ENCODE peak calls at places on chromosomes 1 and 21, in four cellular contexts. L is K562, I is HepG2, M is GM12878. Z is an unnamed sample.

GRCh38 chr21:44492572-44493385 is 37.5 kb downstream of the LRRC3 start:
- DNase-seq in L (no peak), I (no peak), M (no peak), Z (no peak)

GRCh38 chr1:89276690-89277089 is 4.0 kb upstream of the GBP5 start:
- DNase-seq in M (no peak), I (no peak), L (no peak), Z (peak)

GRCh38 chr1:65939636-65940035 is 146.9 kb downstream of the PDE4B start:
- DNase-seq in M (no peak), I (no peak), L (no peak), Z (no peak)

GRCh38 chr1:115317101-115318012 is 20.7 kb downstream of the NGF start:
- DNase-seq in L (no peak), M (no peak), I (no peak), Z (no peak)

GRCh38 chr1:61626820-61627219 is 98.1 kb downstream of the TM2D1 start:
- DNase-seq in L (no peak), I (no peak), M (no peak), Z (no peak)

GRCh38 chr1:23651069-23651808 is 40.4 kb upstream of the RPL11 start:
- DNase-seq in I (no peak), L (peak), M (no peak), Z (peak)

GRCh38 chr1:18452550-18452949 is 28.2 kb upstream of the KLHDC7A start:
- DNase-seq in L (peak), M (peak), I (peak), Z (peak)

GRCh38 chr1:32742956-32743355 is 40.4 kb upstream of the SYNC start:
- DNase-seq in M (no peak), I (no peak), L (peak), Z (no peak)

GRCh38 chr1:174286042-174286441 is 126.7 kb downstream of the RABGAP1L start:
- DNase-seq in I (no peak), M (no peak), L (no peak), Z (no peak)

GRCh38 chr1:174289644-174290310 is 130.5 kb downstream of the RABGAP1L start:
- DNase-seq in L (no peak), I (no peak), M (no peak), Z (no peak)

GRCh38 chr1:174284052-174284451 is 124.7 kb downstream of the RABGAP1L start:
- DNase-seq in L (no peak), M (no peak), I (no peak), Z (no peak)
- TF ChIP-seq MAX in L (no peak), M (no peak), I (no peak), Z (no peak)

GRCh38 chr1:154453577-154454352 is 48.3 kb upstream of the TDRD10 start:
- DNase-seq in L (no peak), I (peak), M (no peak), Z (no peak)
- TF ChIP-seq HDAC2 in L (no peak), I (no peak), M (no peak), Z (no peak)

GRCh38 chr1:230072296-230072695 is 5.3 kb downstream of the GALNT2 start:
- DNase-seq in I (no peak), M (no peak), L (no peak), Z (no peak)

GRCh38 chr1:230074270-230074669 is 7.2 kb downstream of the GALNT2 start:
- DNase-seq in M (no peak), L (no peak), I (no peak), Z (no peak)

GRCh38 chr1:230074762-230075161 is 7.7 kb downstream of the GALNT2 start:
- DNase-seq in L (no peak), M (no peak), I (no peak), Z (no peak)

GRCh38 chr1:230072866-230073265 is 5.8 kb downstream of the GALNT2 start:
- DNase-seq in M (no peak), L (no peak), I (no peak), Z (no peak)

DNA sequence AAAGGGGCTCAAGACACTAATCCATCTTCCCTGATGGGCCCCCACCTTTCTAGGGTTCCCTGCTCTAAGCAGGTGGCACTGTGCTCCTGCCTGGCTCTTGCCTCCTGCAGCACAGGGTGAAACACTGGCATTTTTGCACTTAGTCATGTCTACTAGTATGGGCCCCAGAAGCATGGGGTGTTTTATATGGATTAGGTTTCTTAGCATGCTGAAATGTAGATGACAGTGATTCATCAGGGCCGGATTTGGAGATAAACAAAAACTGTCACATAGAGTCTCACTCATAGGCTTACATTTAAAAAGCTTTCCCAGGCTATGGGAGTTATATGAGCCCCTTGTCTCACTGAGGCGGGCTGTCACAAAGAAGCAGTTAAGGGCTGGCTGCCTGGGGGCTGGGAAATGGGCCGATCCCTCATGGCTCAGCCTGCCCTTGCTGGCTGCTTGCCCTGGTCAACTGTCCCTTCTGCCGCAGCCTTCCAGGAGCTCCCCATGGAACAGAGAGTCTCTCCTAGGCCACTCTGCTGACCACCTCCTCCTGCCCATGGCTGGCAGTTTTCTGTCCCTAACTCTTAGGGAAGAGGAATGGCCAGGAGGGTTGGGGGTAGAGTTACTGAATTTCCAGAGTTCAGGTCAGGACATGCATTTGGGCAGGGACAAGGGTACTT is 6.5 kb downstream of the GALNT2 start:
- DNase-seq in L (no peak), M (no peak), I (no peak), Z (peak)
- TF ChIP-seq MAX in L (peak), M (no peak), I (no peak), Z (no peak)

GRCh38 chr21:39696620-39697019 is 48.4 kb upstream of the IGSF5 start:
- DNase-seq in L (no peak), I (no peak), M (no peak), Z (no peak)
- TF ChIP-seq HDAC2 in L (no peak), I (no peak), M (no peak), Z (no peak)

GRCh38 chr1:94743866-94744265 is 76.3 kb upstream of the SLC44A3 start:
- DNase-seq in I (no peak), M (no peak), L (no peak), Z (no peak)
- TF ChIP-seq MAX in I (no peak), M (no peak), L (no peak), Z (no peak)

DNA sequence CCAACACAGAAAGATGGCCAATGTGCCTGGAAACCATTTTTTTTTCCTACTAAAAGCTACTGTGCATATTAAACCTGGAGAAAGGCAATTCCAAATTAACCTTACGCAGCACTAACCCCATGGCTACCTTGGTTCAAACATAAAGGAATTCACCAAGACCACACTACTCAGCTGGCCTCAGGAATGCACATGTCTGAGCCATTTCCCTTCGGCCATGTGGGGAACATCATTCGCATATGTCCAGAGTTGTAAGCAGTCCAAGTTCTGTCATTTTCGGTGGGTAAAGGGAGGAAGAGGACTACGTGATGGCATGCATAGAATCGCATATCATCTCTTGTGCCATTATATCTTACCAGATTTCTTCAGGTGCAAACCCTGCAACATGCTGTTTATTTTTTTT is 175.4 kb downstream of the NTMT2 start:
- DNase-seq in M (no peak), L (no peak), I (no peak), Z (no peak)
- TF ChIP-seq HDAC2 in M (no peak), L (no peak), I (no peak), Z (no peak)

GRCh38 chr1:179550753-179551682 is 24.7 kb downstream of the NPHS2 start:
- DNase-seq in M (peak), L (no peak), I (peak), Z (no peak)
- TF ChIP-seq MAX in M (no peak), L (no peak), I (no peak), Z (no peak)

GRCh38 chr1:235853653-235854052 is 13.1 kb downstream of the LYST start:
- DNase-seq in M (no peak), L (no peak), I (no peak), Z (no peak)

GRCh38 chr1:235858784-235859183 is 7.9 kb downstream of the LYST start:
- DNase-seq in L (no peak), I (no peak), M (no peak), Z (no peak)

GRCh38 chr1:235854347-235854746 is 12.4 kb downstream of the LYST start:
- DNase-seq in I (no peak), L (no peak), M (no peak), Z (no peak)

GRCh38 chr1:235857756-235858155 is 8.9 kb downstream of the LYST start:
- DNase-seq in L (no peak), I (no peak), M (no peak), Z (no peak)

GRCh38 chr1:235855811-235856429 is 10.8 kb downstream of the LYST start:
- DNase-seq in I (no peak), L (no peak), M (no peak), Z (no peak)
- TF ChIP-seq HDAC2 in I (no peak), L (no peak), M (no peak), Z (no peak)